ENCODE peak calls at places on chromosomes 7 and 10, in four cellular contexts. One of them, this sample, is unnamed.

GRCh38 chr7:85030893-85031292 is 156.0 kb downstream of the SEMA3D start:
- DNase-seq in sigmoid colon: no peak
- DNase-seq in A549: peak; percentile 1
- DNase-seq in stomach: no peak
- DNase-seq in this sample: no peak

GRCh38 chr10:63210611-63211196 is 77.6 kb downstream of the NRBF2 start:
- DNase-seq in sigmoid colon: no peak
- DNase-seq in A549: no peak
- DNase-seq in stomach: no peak
- DNase-seq in this sample: no peak

GRCh38 chr7:142898377-142899235 is 13.1 kb upstream of the TRPV6 start:
- DNase-seq in sigmoid colon: no peak
- DNase-seq in A549: no peak
- DNase-seq in stomach: no peak
- DNase-seq in this sample: peak; percentile 74

GRCh38 chr10:86648706-86649426 is 5.5 kb upstream of the OPN4 start:
- DNase-seq in sigmoid colon: peak; percentile 83
- DNase-seq in A549: peak; percentile 40
- DNase-seq in stomach: peak; percentile 39
- DNase-seq in this sample: peak; percentile 51

GRCh38 chr10:33566426-33566825 is 232.0 kb upstream of the NRP1 start:
- DNase-seq in sigmoid colon: no peak
- DNase-seq in A549: no peak
- DNase-seq in stomach: no peak
- DNase-seq in this sample: no peak

GRCh38 chr7:134744569-134744968 is 34.9 kb upstream of the CALD1 start:
- DNase-seq in sigmoid colon: no peak
- DNase-seq in A549: no peak
- DNase-seq in stomach: no peak
- DNase-seq in this sample: no peak

GRCh38 chr10:122630526-122630925 is 69.1 kb downstream of the C10orf120 start:
- DNase-seq in sigmoid colon: peak; percentile 50
- DNase-seq in A549: no peak
- DNase-seq in stomach: peak; percentile 16
- DNase-seq in this sample: peak; percentile 68

GRCh38 chr10:121158988-121159579 is 307.9 kb downstream of the WDR11 start:
- DNase-seq in sigmoid colon: no peak
- DNase-seq in A549: no peak
- DNase-seq in stomach: peak; percentile 40
- DNase-seq in this sample: no peak

GRCh38 chr7:137952406-137952805 is 49.5 kb downstream of the CREB3L2 start:
- DNase-seq in sigmoid colon: no peak
- DNase-seq in A549: no peak
- DNase-seq in stomach: no peak
- DNase-seq in this sample: no peak

GRCh38 chr7:16268821-16269768 is 152.2 kb downstream of the CRPPA start:
- DNase-seq in sigmoid colon: no peak
- DNase-seq in A549: no peak
- DNase-seq in stomach: no peak
- DNase-seq in this sample: peak; percentile 14

GRCh38 chr7:41867639-41868038 is 164.7 kb upstream of the INHBA start:
- DNase-seq in sigmoid colon: no peak
- DNase-seq in A549: no peak
- DNase-seq in stomach: no peak
- DNase-seq in this sample: no peak

GRCh38 chr7:82317257-82317721 is 126.3 kb downstream of the CACNA2D1 start:
- DNase-seq in sigmoid colon: no peak
- DNase-seq in A549: no peak
- DNase-seq in stomach: no peak
- DNase-seq in this sample: no peak

GRCh38 chr10:116719712-116720111 is 22.7 kb downstream of the HSPA12A start:
- DNase-seq in sigmoid colon: no peak
- DNase-seq in A549: no peak
- DNase-seq in stomach: no peak
- DNase-seq in this sample: no peak

GRCh38 chr7:1049801-1050200 is 5.5 kb downstream of the GPR146 start:
- DNase-seq in sigmoid colon: no peak
- DNase-seq in A549: no peak
- DNase-seq in stomach: no peak
- DNase-seq in this sample: no peak

GRCh38 chr7:17298840-17299476 is 506 bp downstream of the AHR start:
- DNase-seq in sigmoid colon: peak; percentile 78
- DNase-seq in A549: peak; percentile 39
- DNase-seq in stomach: peak; percentile 49
- DNase-seq in this sample: peak; percentile 51

GRCh38 chr10:81874878-81875679 is at the start of gene NRG3:
- DNase-seq in sigmoid colon: no peak
- DNase-seq in A549: no peak
- DNase-seq in stomach: no peak
- DNase-seq in this sample: no peak

GRCh38 chr10:64159910-64160872 is 639.0 kb downstream of the REEP3 start:
- DNase-seq in sigmoid colon: no peak
- DNase-seq in A549: no peak
- DNase-seq in stomach: peak; percentile 34
- DNase-seq in this sample: no peak

GRCh38 chr7:75823198-75823910 is 9.7 kb upstream of the CCL24 start:
- DNase-seq in sigmoid colon: no peak
- DNase-seq in A549: no peak
- DNase-seq in stomach: no peak
- DNase-seq in this sample: no peak

GRCh38 chr7:149284850-149285580 is 23.0 kb downstream of the ZNF783 start:
- DNase-seq in sigmoid colon: peak; percentile 96
- DNase-seq in A549: peak; percentile 93
- DNase-seq in stomach: peak; percentile 99
- DNase-seq in this sample: peak; percentile 98
- TF ChIP-seq POLR2A in sigmoid colon: no peak
- TF ChIP-seq POLR2A in A549: peak; percentile 36
- TF ChIP-seq POLR2A in stomach: no peak
- TF ChIP-seq POLR2A in this sample: no peak

DNA sequence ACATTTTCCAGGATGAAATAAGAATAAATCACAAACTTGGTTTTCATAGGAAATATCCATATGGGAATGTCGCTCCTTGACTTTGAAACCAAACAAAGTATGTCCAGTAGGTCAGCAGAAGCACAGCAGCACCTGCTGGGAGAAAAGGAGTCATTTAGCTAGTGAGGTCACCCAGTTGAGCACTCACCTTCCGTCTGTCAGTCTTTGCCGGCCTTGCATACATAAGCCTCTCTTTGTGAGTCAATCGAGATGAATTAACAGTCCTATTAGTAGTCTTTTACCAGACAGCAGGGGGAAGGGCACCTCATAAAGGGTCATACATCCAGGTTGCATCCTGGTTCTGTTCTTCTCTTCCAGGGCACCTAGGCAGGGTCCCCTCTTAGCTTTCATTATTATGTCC is 232.5 kb upstream of the FZD1 start:
- DNase-seq in sigmoid colon: no peak
- DNase-seq in A549: no peak
- DNase-seq in stomach: no peak
- DNase-seq in this sample: no peak
- TF ChIP-seq CTCF in sigmoid colon: no peak
- TF ChIP-seq CTCF in A549: no peak
- TF ChIP-seq CTCF in stomach: no peak
- TF ChIP-seq CTCF in this sample: no peak

DNA sequence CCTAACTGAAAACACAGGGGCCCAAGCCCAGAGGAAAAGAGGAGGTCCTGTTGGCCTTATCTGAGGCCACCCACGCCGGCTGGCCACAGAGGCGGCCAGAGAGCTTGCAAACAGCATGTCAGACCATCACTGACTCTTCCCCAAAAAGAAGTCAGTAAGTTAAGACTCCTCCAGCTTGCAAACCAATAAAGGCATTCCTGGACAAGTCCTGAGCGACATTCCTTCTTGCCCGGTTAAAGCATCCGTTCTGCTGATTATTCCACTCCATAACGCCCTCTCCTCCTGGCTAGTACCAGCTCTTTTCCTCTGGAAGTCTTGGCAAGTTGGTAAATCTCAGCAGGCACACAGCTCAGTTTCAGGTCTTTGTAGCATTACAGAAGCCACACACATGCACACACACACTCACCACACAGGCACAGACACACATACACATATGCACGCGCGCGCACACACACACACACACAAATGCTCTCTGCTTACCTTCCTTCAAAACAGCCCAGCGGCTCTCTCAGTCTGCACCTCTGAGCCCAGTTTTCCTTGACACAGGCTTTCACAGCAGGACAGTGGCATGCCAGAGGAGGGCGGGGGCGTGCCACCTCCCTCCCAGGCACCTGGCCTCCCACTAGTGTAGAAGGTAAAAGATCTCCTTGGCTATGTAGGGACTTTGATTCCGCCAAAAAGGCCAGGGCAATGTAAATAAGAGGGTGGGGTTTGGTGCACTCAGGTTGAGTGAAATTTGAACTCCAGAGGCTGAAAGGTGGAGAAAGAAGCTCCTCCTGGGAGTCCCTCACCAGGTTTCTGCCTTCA is 201.4 kb downstream of the TNS3 start:
- DNase-seq in sigmoid colon: peak; percentile 20
- DNase-seq in A549: no peak
- DNase-seq in stomach: peak; percentile 47
- DNase-seq in this sample: peak; percentile 83
- H3K4me3 ChIP-seq in sigmoid colon: peak overlapping the region; percentile 22
- H3K4me3 ChIP-seq in A549: no peak overlapping the region
- H3K4me3 ChIP-seq in stomach: no peak overlapping the region
- H3K4me3 ChIP-seq in this sample: no peak overlapping the region

GRCh38 chr7:132882714-132883428 is 199.0 kb downstream of the CHCHD3 start:
- DNase-seq in sigmoid colon: no peak
- DNase-seq in A549: no peak
- DNase-seq in stomach: no peak
- DNase-seq in this sample: no peak
- TF ChIP-seq POLR2A in sigmoid colon: no peak
- TF ChIP-seq POLR2A in A549: no peak
- TF ChIP-seq POLR2A in stomach: no peak
- TF ChIP-seq POLR2A in this sample: no peak

GRCh38 chr10:60466267-60467201 is 76.9 kb upstream of the ANK3 start:
- DNase-seq in sigmoid colon: no peak
- DNase-seq in A549: no peak
- DNase-seq in stomach: no peak
- DNase-seq in this sample: no peak
- TF ChIP-seq CTCF in sigmoid colon: no peak
- TF ChIP-seq CTCF in A549: no peak
- TF ChIP-seq CTCF in stomach: no peak
- TF ChIP-seq CTCF in this sample: no peak

DNA sequence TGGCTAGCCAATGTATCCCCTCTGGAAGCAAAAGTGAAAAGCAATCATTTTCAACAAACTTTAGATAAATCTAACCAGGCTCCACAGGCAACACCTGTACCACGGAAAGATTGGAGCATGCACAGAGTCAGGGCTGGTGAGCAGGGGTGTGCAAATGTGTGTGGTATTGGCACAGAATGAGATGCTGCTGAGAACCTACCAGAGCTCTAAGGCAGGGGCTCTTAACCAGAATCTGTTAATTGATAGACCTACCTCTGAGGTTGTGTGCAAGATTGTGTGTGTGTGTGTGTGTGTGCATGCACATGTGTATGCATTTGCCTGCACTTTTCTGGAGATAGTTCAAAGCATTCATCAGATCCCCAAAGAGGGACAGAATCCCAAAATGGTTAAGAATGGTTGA is 62.9 kb downstream of the PIK3AP1 start:
- DNase-seq in sigmoid colon: no peak
- DNase-seq in A549: no peak
- DNase-seq in stomach: no peak
- DNase-seq in this sample: no peak
- H3K4me3 ChIP-seq in sigmoid colon: no peak overlapping the region
- H3K4me3 ChIP-seq in A549: no peak overlapping the region
- H3K4me3 ChIP-seq in stomach: no peak overlapping the region
- H3K4me3 ChIP-seq in this sample: no peak overlapping the region

This sample was measured in lower leg skin.